ENCODE peak calls at places on chromosomes 16 and 17, in five cellular contexts. N is HFFc6; Z is activated T-cell treated with anti-CD3 and anti-CD28 coated beads, Interleukin-2, amount 50 U/mL, for 72 hours; I is NAMALWA; O is naive thymus-derived CD8-positive, alpha-beta T cell. K is an unnamed sample.

GRCh38 chr16:12317856-12318591 is 341.5 kb downstream of the SNX29 start:
- DNase-seq in I (no peak), N (no peak), O (no peak), Z (no peak), K (no peak)

GRCh38 chr16:3963203-3963602 is 82.7 kb upstream of the CREBBP start:
- DNase-seq in N (no peak), O (peak), I (no peak), Z (peak), K (peak)

GRCh38 chr17:49337900-49338299 is 24.1 kb downstream of the ZNF652 start:
- DNase-seq in I (no peak), Z (peak), O (no peak), N (no peak), K (no peak)

GRCh38 chr17:51119415-51120356 is 982 bp downstream of the SPAG9 start:
- DNase-seq in N (peak), O (peak), Z (peak), I (peak), K (peak)

GRCh38 chr16:74608944-74609343 is 2.0 kb upstream of the GLG1 start:
- DNase-seq in Z (peak), O (peak), I (no peak), N (no peak), K (peak)

GRCh38 chr16:2938206-2938605 is 25.9 kb upstream of the KREMEN2 start:
- DNase-seq in I (no peak), N (no peak), Z (no peak), O (peak), K (no peak)

GRCh38 chr17:81097943-81098308 is 63.0 kb downstream of the BAIAP2 start:
- DNase-seq in Z (peak), I (no peak), N (peak), O (no peak), K (no peak)

GRCh38 chr17:75785016-75785769 is 587 bp downstream of the UNK start:
- DNase-seq in O (peak), Z (peak), N (peak), I (peak), K (peak)

GRCh38 chr17:63163158-63163520 is 197.1 kb downstream of the TANC2 start:
- DNase-seq in O (no peak), N (no peak), Z (no peak), I (no peak), K (no peak)

GRCh38 chr16:67847064-67847861 is at the start of gene CENPT:
- DNase-seq in O (no peak), N (peak), I (peak), Z (no peak), K (peak)

GRCh38 chr17:75036643-75037268 is 10.0 kb downstream of the ATP5PD start:
- DNase-seq in O (peak), N (no peak), I (no peak), Z (peak), K (peak)

GRCh38 chr17:80774643-80775281 is 216.9 kb upstream of the CHMP6 start:
- DNase-seq in I (no peak), O (no peak), N (no peak), Z (no peak), K (no peak)

GRCh38 chr17:30323262-30323894 is 10.5 kb downstream of the TMIGD1 start:
- DNase-seq in Z (no peak), N (no peak), O (peak), I (peak), K (peak)

GRCh38 chr16:56558024-56558747 is 6.7 kb upstream of the MT4 start:
- DNase-seq in O (no peak), I (no peak), N (peak), Z (no peak), K (no peak)

GRCh38 chr16:23435500-23435899 is 17.5 kb downstream of the COG7 start:
- DNase-seq in N (peak), O (peak), Z (peak), I (peak), K (peak)

GRCh38 chr17:65564793-65565192 is 3.3 kb upstream of the AXIN2 start:
- DNase-seq in O (no peak), Z (no peak), N (no peak), I (no peak), K (no peak)

GRCh38 chr16:28984619-28985135 is at the start of gene LAT:
- DNase-seq in I (peak), O (peak), N (no peak), Z (peak), K (peak)

GRCh38 chr17:27666831-27667560 is 36.0 kb downstream of the LGALS9 start:
- DNase-seq in N (no peak), O (no peak), Z (no peak), I (no peak), K (no peak)

GRCh38 chr17:32755045-32755805 is 121.7 kb downstream of the MYO1D start:
- DNase-seq in N (peak), Z (no peak), O (no peak), I (peak), K (no peak)

GRCh38 chr17:71760062-71760720 is 360.6 kb upstream of the SOX9 start:
- DNase-seq in Z (no peak), O (no peak), I (no peak), N (no peak), K (no peak)

GRCh38 chr17:44970136-44970737 is 2.1 kb upstream of the C1QL1 start:
- DNase-seq in N (no peak), I (peak), O (peak), Z (peak), K (peak)

GRCh38 chr16:77581706-77582105 is 140.6 kb upstream of the NUDT7 start:
- DNase-seq in I (no peak), O (no peak), Z (no peak), N (no peak), K (no peak)

GRCh38 chr17:65627892-65628622 is 66.6 kb upstream of the AXIN2 start:
- DNase-seq in N (peak), O (no peak), Z (no peak), I (no peak), K (no peak)

GRCh38 chr17:40110026-40110425 is 9.6 kb upstream of the NR1D1 start:
- DNase-seq in I (no peak), O (no peak), N (no peak), Z (no peak), K (no peak)

GRCh38 chr17:80246726-80247125 is 13.9 kb upstream of the RNF213 start:
- DNase-seq in N (no peak), I (no peak), O (peak), Z (no peak), K (no peak)

GRCh38 chr16:86509759-86510464 is 415 bp upstream of the FOXF1 start:
- DNase-seq in Z (no peak), O (no peak), I (no peak), N (peak), K (no peak)

K was measured in effector CD8-positive, alpha-beta T cell.